ENCODE peak calls at places on chromosomes 3 and 15, in nine cellular contexts. G is tibial nerve; K is neural progenitor cell; A is gastrocnemius medialis; D is IMR-90; X is CD4-positive, CD25-positive, alpha-beta regulatory T cell; E is tibial artery; Q is lower lobe of right lung; L is aorta. R is an unnamed sample.

GRCh38 chr15:29130461-29130860 is 139.2 kb downstream of the NSMCE3 start:
- DNase-seq in X (no peak), Q (no peak), D (no peak), A (no peak), G (no peak), E (no peak), K (no peak), L (no peak), R (no peak)

GRCh38 chr15:52124270-52124878 is 11.8 kb upstream of the BCL2L10 start:
- DNase-seq in D (peak; percentile 76), L (no peak), E (no peak), X (no peak), A (no peak), Q (no peak), K (no peak), G (no peak), R (no peak)

GRCh38 chr3:55090310-55090709 is 162.5 kb upstream of the LRTM1 start:
- DNase-seq in K (no peak), Q (no peak), A (no peak), D (no peak), E (no peak), L (no peak), G (no peak), X (no peak), R (no peak)

GRCh38 chr15:39127925-39128617 is 452.8 kb upstream of the THBS1 start:
- DNase-seq in K (peak; percentile 16), Q (no peak), D (peak; percentile 97), E (no peak), L (no peak), G (no peak), A (no peak), X (no peak), R (peak; percentile 23)

GRCh38 chr3:126542340-126543241 is 16.1 kb downstream of the C3orf22 start:
- DNase-seq in L (peak; percentile 38), X (no peak), D (no peak), G (peak; percentile 8), Q (peak; percentile 38), K (no peak), E (peak; percentile 64), A (no peak), R (peak; percentile 9)

GRCh38 chr15:40691737-40692136 is 3.2 kb upstream of the RAD51 start:
- DNase-seq in Q (no peak), G (no peak), X (no peak), A (no peak), K (no peak), D (no peak), L (no peak), E (no peak), R (no peak)

GRCh38 chr3:123122525-123123315 is 55.9 kb downstream of the PDIA5 start:
- DNase-seq in E (peak; percentile 52), K (no peak), Q (no peak), X (no peak), G (no peak), A (no peak), D (peak; percentile 40), L (no peak), R (no peak)

GRCh38 chr3:114899186-114899931 is 247.7 kb downstream of the ZBTB20 start:
- DNase-seq in K (peak; percentile 31), A (peak; percentile 40), X (no peak), L (no peak), Q (no peak), E (no peak), D (no peak), G (no peak), R (peak; percentile 94)

GRCh38 chr3:194135516-194135805 is 487 bp upstream of the HES1 start:
- DNase-seq in Q (no peak), G (no peak), X (no peak), E (no peak), K (peak; percentile 56), D (no peak), L (no peak), A (no peak), R (no peak)

GRCh38 chr3:14832975-14833722 is 14.4 kb downstream of the FGD5 start:
- DNase-seq in A (no peak), E (peak; percentile 25), X (no peak), D (no peak), L (no peak), K (no peak), G (no peak), Q (no peak), R (no peak)

GRCh38 chr3:48625600-48625999 is 4.0 kb upstream of the TMEM89 start:
- DNase-seq in D (no peak), L (no peak), A (no peak), K (no peak), E (no peak), X (no peak), G (no peak), Q (no peak), R (no peak)

DNA sequence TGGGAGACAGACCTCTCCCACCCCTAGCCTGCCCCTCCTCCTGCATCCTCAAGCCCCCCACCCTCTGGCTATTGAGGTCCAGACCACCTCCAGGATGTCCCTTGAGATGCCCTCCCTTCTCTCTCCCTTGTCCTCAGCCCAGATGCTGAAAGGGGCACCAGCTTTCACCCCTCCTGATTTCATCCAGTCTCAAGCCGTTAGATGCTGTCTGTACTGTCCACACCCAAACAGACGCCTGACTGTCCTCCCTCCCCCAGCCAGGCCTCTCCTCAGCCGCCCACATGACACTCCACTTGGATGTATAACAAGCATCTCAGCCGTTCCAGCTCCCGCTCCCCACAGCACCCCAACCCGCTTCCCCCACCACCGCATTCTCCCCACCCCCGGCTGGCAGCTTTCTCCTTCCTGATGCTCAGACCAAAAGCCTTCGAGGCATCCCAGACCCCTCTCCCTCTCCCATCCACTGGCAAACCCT is 25.0 kb upstream of the CYP11A1 start:
- DNase-seq in A (no peak), D (peak; percentile 48), E (no peak), X (no peak), K (no peak), G (no peak), L (no peak), Q (no peak), R (no peak)
- H3K4me1 ChIP-seq in A (no peaks in the 10 kb centered on the region), D (peaks cover 31% of the 10 kb centered on the region), E (no peaks in the 10 kb centered on the region), X (no peaks in the 10 kb centered on the region), K (no peaks in the 10 kb centered on the region), G (peaks cover 10% of the 10 kb centered on the region), L (no peaks in the 10 kb centered on the region), Q (peaks cover 12% of the 10 kb centered on the region), R (no peaks in the 10 kb centered on the region)

GRCh38 chr15:62656071-62656470 is 386.5 kb upstream of the TPM1 start:
- DNase-seq in A (no peak), Q (no peak), X (no peak), L (no peak), G (no peak), D (no peak), K (no peak), E (no peak), R (no peak)
- H3K4me1 ChIP-seq in A (no peaks in the 10 kb centered on the region), Q (peaks cover 4% of the 10 kb centered on the region), X (no peaks in the 10 kb centered on the region), L (no peaks in the 10 kb centered on the region), G (no peaks in the 10 kb centered on the region), D (no peaks in the 10 kb centered on the region), K (no peaks in the 10 kb centered on the region), E (no peaks in the 10 kb centered on the region), R (no peaks in the 10 kb centered on the region)

DNA sequence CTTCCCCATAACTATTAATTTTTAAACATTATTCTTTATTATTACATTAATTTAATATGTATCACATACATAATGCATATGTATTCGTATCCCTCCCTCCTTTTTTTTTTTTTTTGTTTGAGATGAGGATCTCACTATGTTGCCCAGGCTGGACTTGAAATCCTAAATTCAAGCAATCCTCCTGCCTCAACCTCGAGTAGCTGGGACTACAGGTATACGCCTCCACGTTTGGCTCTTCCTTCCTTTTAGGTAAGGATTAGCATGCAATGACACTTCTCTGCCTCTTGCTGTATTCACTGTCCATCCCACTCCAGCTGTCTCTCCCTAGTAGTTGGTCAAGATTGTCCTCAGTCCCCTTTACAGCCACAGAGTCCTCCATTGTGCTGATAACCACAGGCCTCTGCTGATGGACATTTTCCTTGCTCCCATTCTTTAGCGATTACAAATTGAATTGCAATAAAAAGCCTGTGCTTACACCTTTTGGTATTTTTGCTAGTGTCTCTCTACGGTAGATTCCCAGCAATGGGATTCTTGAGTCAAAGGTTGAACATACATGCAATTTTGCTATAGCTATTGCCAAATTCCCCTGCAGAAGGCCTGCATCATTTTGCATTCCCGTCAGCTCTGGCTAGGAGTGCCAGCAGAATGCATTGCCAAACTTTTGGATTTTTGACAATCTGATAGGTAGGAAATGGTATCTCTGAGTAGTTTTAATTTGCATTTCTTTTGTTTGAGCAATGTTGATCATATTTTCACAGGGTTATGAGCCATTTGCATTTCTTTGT is 156.6 kb downstream of the SMAD6 start:
- DNase-seq in A (no peak), D (no peak), E (no peak), G (no peak), L (no peak), X (no peak), Q (no peak), K (no peak), R (no peak)
- H3K4me1 ChIP-seq in A (no peaks in the 10 kb centered on the region), D (peaks cover 7% of the 10 kb centered on the region), E (no peaks in the 10 kb centered on the region), G (peaks cover 10% of the 10 kb centered on the region), L (no peaks in the 10 kb centered on the region), X (no peaks in the 10 kb centered on the region), Q (peaks cover 5% of the 10 kb centered on the region), K (no peaks in the 10 kb centered on the region), R (no peaks in the 10 kb centered on the region)

DNA sequence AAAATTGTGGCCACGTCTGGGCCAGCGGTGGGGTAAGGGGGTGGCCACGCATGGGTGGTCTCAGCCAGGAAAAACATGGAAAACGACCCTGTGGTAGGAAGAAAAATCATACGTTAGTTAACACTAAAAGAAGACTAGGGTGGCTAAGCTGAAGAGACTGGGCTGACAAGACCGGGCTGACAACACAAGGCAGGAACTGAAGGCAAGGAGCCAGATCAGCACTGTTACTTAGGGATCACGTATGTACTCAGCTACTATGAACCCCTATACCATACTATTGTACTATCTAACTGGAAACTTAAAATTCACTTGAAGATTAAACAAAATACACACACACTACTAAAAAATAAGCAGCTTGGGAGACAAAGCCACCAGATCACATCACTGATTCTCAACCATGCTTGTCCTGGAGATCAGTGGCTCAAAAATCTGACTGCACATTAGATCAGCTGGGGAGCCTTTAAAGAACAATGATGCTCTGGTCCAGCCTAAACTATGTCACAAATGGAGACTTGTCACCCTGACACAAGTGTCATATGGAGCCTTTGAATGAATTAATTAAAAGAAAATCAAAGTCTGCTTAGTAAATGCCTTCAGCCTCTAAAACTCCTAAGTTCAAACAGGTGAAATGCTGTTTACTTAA is 442.2 kb downstream of the SHQ1 start:
- DNase-seq in D (no peak), K (no peak), A (no peak), X (no peak), L (no peak), E (no peak), G (no peak), Q (no peak), R (no peak)
- H3K4me1 ChIP-seq in D (peaks cover 1% of the 10 kb centered on the region), K (peaks cover 66% of the 10 kb centered on the region), A (peaks cover 68% of the 10 kb centered on the region), X (peaks cover 9% of the 10 kb centered on the region), L (peaks cover 6% of the 10 kb centered on the region), E (no peaks in the 10 kb centered on the region), G (peaks cover 96% of the 10 kb centered on the region), Q (peaks cover 74% of the 10 kb centered on the region), R (peaks cover 19% of the 10 kb centered on the region)

DNA sequence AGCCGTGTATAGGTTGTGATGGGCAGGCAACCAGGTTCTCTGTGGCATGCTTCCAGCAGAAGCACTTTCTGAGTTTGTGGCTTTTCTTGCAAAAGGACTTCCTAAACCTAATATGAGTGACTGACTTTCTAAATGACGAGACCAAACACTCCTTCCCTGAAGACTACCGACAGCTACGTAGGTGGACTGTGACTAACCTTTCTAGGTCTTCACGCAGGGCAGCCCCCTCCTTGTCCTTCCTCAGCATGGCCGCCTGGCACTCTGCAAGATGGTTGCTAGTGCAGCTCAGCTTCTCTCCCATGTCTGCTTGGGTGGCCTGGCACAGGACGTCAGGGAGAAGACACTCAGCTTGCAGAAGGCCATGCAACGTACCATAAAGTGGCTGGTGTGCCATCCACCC is 20.9 kb downstream of the CXCR6 start:
- DNase-seq in K (no peak), A (no peak), X (peak; percentile 74), L (no peak), Q (no peak), E (no peak), G (no peak), D (no peak), R (no peak)
- H3K4me1 ChIP-seq in K (no peaks in the 10 kb centered on the region), A (peaks cover 32% of the 10 kb centered on the region), X (peaks cover 58% of the 10 kb centered on the region), L (no peaks in the 10 kb centered on the region), Q (peaks cover 29% of the 10 kb centered on the region), E (no peaks in the 10 kb centered on the region), G (no peaks in the 10 kb centered on the region), D (peaks cover 4% of the 10 kb centered on the region), R (no peaks in the 10 kb centered on the region)

GRCh38 chr15:78841307-78841706 is 30.0 kb upstream of the ADAMTS7 start:
- DNase-seq in E (no peak), G (no peak), D (no peak), X (no peak), Q (no peak), L (no peak), A (no peak), K (no peak), R (no peak)
- H3K4me1 ChIP-seq in E (no peaks in the 10 kb centered on the region), G (peaks cover 15% of the 10 kb centered on the region), D (peaks cover 10% of the 10 kb centered on the region), X (no peaks in the 10 kb centered on the region), Q (no peaks in the 10 kb centered on the region), L (no peaks in the 10 kb centered on the region), A (no peaks in the 10 kb centered on the region), K (no peaks in the 10 kb centered on the region), R (no peaks in the 10 kb centered on the region)